ENCODE peak calls at places on chromosomes 12 and 14, in nine cellular contexts. U is cardiac septum, A is Peyer's patch, I is PC-3, X is mesothelial cell of epicardium, Z is head of caudate nucleus, F is AG09309, Q is pons, J is choroid plexus epithelial cell. G is an unnamed sample.

GRCh38 chr14:88468396-88468795 is 82.9 kb downstream of the SPATA7 start:
- DNase-seq in X (no peak), Q (no peak), J (peak), U (no peak), F (peak), Z (no peak), A (no peak), I (peak), G (no peak)

GRCh38 chr12:2378835-2379330 is 326.1 kb downstream of the CACNA1C start:
- DNase-seq in I (no peak), Q (no peak), X (no peak), J (no peak), Z (no peak), U (no peak), A (no peak), F (no peak), G (no peak)

GRCh38 chr12:47841910-47842309 is 22.2 kb upstream of the HDAC7 start:
- DNase-seq in I (no peak), X (no peak), J (no peak), Q (no peak), Z (no peak), A (no peak), U (no peak), F (no peak), G (no peak)

GRCh38 chr12:51635371-51635770 is 44.3 kb downstream of the SCN8A start:
- DNase-seq in I (peak), J (no peak), F (no peak), A (no peak), Z (no peak), U (no peak), X (no peak), Q (no peak), G (no peak)

GRCh38 chr14:100106260-100106659 is 41.0 kb downstream of the EVL start:
- DNase-seq in F (no peak), X (no peak), I (no peak), Q (no peak), J (no peak), Z (no peak), U (peak), A (peak), G (no peak)

GRCh38 chr12:26636710-26637328 is 196.2 kb downstream of the ITPR2 start:
- DNase-seq in J (peak), F (no peak), Q (no peak), X (no peak), A (no peak), I (peak), Z (no peak), U (no peak), G (no peak)

GRCh38 chr12:100579844-100580243 is 6.4 kb downstream of the GAS2L3 start:
- DNase-seq in J (no peak), Z (no peak), I (no peak), A (no peak), F (no peak), X (no peak), Q (no peak), U (no peak), G (no peak)

GRCh38 chr12:58202933-58203713 is 261.8 kb downstream of the ATP23 start:
- DNase-seq in U (no peak), Q (no peak), X (no peak), J (peak), Z (no peak), A (no peak), I (no peak), F (no peak), G (no peak)

GRCh38 chr14:52046376-52046917 is 22.4 kb downstream of the NID2 start:
- DNase-seq in A (no peak), X (no peak), I (no peak), Z (no peak), U (no peak), J (peak), Q (no peak), F (no peak), G (no peak)

GRCh38 chr12:20212658-20213387 is 155.5 kb upstream of the PDE3A start:
- DNase-seq in Q (peak), A (peak), J (peak), Z (peak), F (peak), I (peak), U (peak), X (peak), G (peak)